ENCODE peak calls at places on chromosomes 6 and 20, in seven cellular contexts. Z is LoVo; A is body of pancreas; V is upper lobe of right lung; E is M059J; K is NCI-H460; J is stimulated activated CD8-positive, alpha-beta memory T cell treated with anti-CD3 and anti-CD28 coated beads, Interleukin-2, amount 100 ng/mL, for 1 hour. W is an unnamed sample.

GRCh38 chr6:164303092-164304007 is 888.8 kb downstream of the QKI start:
- DNase-seq in Z (no peak), A (no peak), V (no peak), E (no peak), K (no peak), J (no peak), W (no peak)

GRCh38 chr20:63940071-63940471 is 16.1 kb downstream of the UCKL1 start:
- DNase-seq in Z (no peak), A (no peak), V (no peak), E (no peak), K (no peak), J (no peak), W (no peak)

GRCh38 chr6:165847407-165848098 is 184.5 kb upstream of the PDE10A start:
- DNase-seq in Z (peak), A (no peak), V (no peak), E (no peak), K (peak), J (no peak), W (no peak)

GRCh38 chr6:139533573-139534471 is 159.4 kb upstream of the CITED2 start:
- DNase-seq in Z (peak), A (peak), V (peak), E (peak), K (no peak), J (no peak), W (no peak)

GRCh38 chr6:106973841-106974336 is 640 bp downstream of the CD24 start:
- DNase-seq in Z (no peak), A (peak), V (peak), E (peak), K (no peak), J (no peak), W (no peak)

GRCh38 chr20:22796465-22797077 is 212.2 kb upstream of the FOXA2 start:
- DNase-seq in Z (no peak), A (no peak), V (no peak), E (peak), K (no peak), J (no peak), W (no peak)

GRCh38 chr6:47061631-47062300 is 19.6 kb upstream of the ADGRF1 start:
- DNase-seq in Z (no peak), A (no peak), V (no peak), E (peak), K (no peak), J (no peak), W (peak)

GRCh38 chr20:63495771-63496403 is 3.0 kb downstream of the EEF1A2 start:
- DNase-seq in Z (peak), A (peak), V (peak), E (no peak), K (peak), J (peak), W (no peak)

GRCh38 chr6:50850223-50850751 is 31.6 kb downstream of the TFAP2B start:
- DNase-seq in Z (no peak), A (peak), V (no peak), E (peak), K (no peak), J (no peak), W (no peak)

GRCh38 chr6:36765190-36765941 is 67.7 kb downstream of the RAB44 start:
- DNase-seq in Z (no peak), A (no peak), V (no peak), E (no peak), K (no peak), J (no peak), W (no peak)

GRCh38 chr6:130822736-130823135 is 4.5 kb upstream of the SMLR1 start:
- DNase-seq in Z (no peak), A (no peak), V (no peak), E (no peak), K (no peak), J (no peak), W (no peak)

W was measured in dorsolateral prefrontal cortex.